ENCODE peak calls at places on chromosomes 2 and 18, in seven cellular contexts. One of them, this sample, is unnamed.

GRCh38 chr2:20506281-20506685 is 59.4 kb downstream of the RHOB start:
- DNase-seq in HCT116: no peak
- DNase-seq in Calu3: no peak
- DNase-seq in sigmoid colon: peak; percentile 43
- DNase-seq in upper lobe of right lung: no peak
- DNase-seq in HFFc6: peak; percentile 65
- DNase-seq in cardiac muscle cell: no peak
- DNase-seq in this sample: no peak

GRCh38 chr2:19043893-19044292 is 314.5 kb downstream of the OSR1 start:
- DNase-seq in HFFc6: no peak
- DNase-seq in sigmoid colon: no peak
- DNase-seq in cardiac muscle cell: no peak
- DNase-seq in Calu3: no peak
- DNase-seq in HCT116: no peak
- DNase-seq in upper lobe of right lung: no peak
- DNase-seq in this sample: no peak

GRCh38 chr2:231648579-231649174 is 56.0 kb downstream of the TEX44 start:
- DNase-seq in Calu3: peak; percentile 93
- DNase-seq in sigmoid colon: peak; percentile 83
- DNase-seq in HFFc6: peak; percentile 46
- DNase-seq in upper lobe of right lung: peak; percentile 91
- DNase-seq in HCT116: peak; percentile 78
- DNase-seq in cardiac muscle cell: peak; percentile 76
- DNase-seq in this sample: peak; percentile 81

GRCh38 chr2:26563686-26564085 is 77.5 kb downstream of the CIB4 start:
- DNase-seq in HCT116: no peak
- DNase-seq in cardiac muscle cell: no peak
- DNase-seq in Calu3: no peak
- DNase-seq in HFFc6: no peak
- DNase-seq in upper lobe of right lung: no peak
- DNase-seq in sigmoid colon: peak; percentile 12
- DNase-seq in this sample: no peak

GRCh38 chr2:112692914-112693313 is 27.9 kb upstream of the NT5DC4 start:
- DNase-seq in Calu3: no peak
- DNase-seq in HFFc6: no peak
- DNase-seq in upper lobe of right lung: no peak
- DNase-seq in sigmoid colon: peak; percentile 40
- DNase-seq in cardiac muscle cell: no peak
- DNase-seq in HCT116: no peak
- DNase-seq in this sample: peak; percentile 62

GRCh38 chr2:21395366-21395765 is 271.6 kb downstream of the TDRD15 start:
- DNase-seq in HFFc6: no peak
- DNase-seq in Calu3: no peak
- DNase-seq in HCT116: no peak
- DNase-seq in upper lobe of right lung: no peak
- DNase-seq in sigmoid colon: no peak
- DNase-seq in cardiac muscle cell: no peak
- DNase-seq in this sample: no peak

GRCh38 chr2:228446732-228447131 is 265.2 kb upstream of the SPHKAP start:
- DNase-seq in sigmoid colon: no peak
- DNase-seq in cardiac muscle cell: no peak
- DNase-seq in HCT116: no peak
- DNase-seq in HFFc6: no peak
- DNase-seq in upper lobe of right lung: no peak
- DNase-seq in Calu3: no peak
- DNase-seq in this sample: no peak

GRCh38 chr2:72744049-72744448 is 81.8 kb downstream of the EXOC6B start:
- DNase-seq in HCT116: no peak
- DNase-seq in HFFc6: peak; percentile 44
- DNase-seq in cardiac muscle cell: no peak
- DNase-seq in upper lobe of right lung: no peak
- DNase-seq in Calu3: no peak
- DNase-seq in sigmoid colon: no peak
- DNase-seq in this sample: no peak

GRCh38 chr2:28161466-28161865 is 231.2 kb upstream of the FOSL2 start:
- DNase-seq in HCT116: no peak
- DNase-seq in sigmoid colon: no peak
- DNase-seq in HFFc6: no peak
- DNase-seq in Calu3: no peak
- DNase-seq in cardiac muscle cell: no peak
- DNase-seq in upper lobe of right lung: no peak
- DNase-seq in this sample: no peak

GRCh38 chr2:173970421-173971042 is 5.4 kb upstream of the SP3 start:
- DNase-seq in sigmoid colon: no peak
- DNase-seq in cardiac muscle cell: no peak
- DNase-seq in HFFc6: no peak
- DNase-seq in HCT116: no peak
- DNase-seq in Calu3: no peak
- DNase-seq in upper lobe of right lung: no peak
- DNase-seq in this sample: no peak

GRCh38 chr2:152186257-152186656 is 10.7 kb upstream of the STAM2 start:
- DNase-seq in cardiac muscle cell: no peak
- DNase-seq in HCT116: no peak
- DNase-seq in Calu3: no peak
- DNase-seq in upper lobe of right lung: no peak
- DNase-seq in HFFc6: no peak
- DNase-seq in sigmoid colon: no peak
- DNase-seq in this sample: no peak

GRCh38 chr2:197251576-197251975 is 59.0 kb downstream of the ANKRD44 start:
- DNase-seq in cardiac muscle cell: no peak
- DNase-seq in Calu3: no peak
- DNase-seq in HCT116: no peak
- DNase-seq in sigmoid colon: no peak
- DNase-seq in HFFc6: no peak
- DNase-seq in upper lobe of right lung: no peak
- DNase-seq in this sample: no peak

GRCh38 chr2:135744761-135745314 is 3.2 kb downstream of the UBXN4 start:
- DNase-seq in HCT116: no peak
- DNase-seq in HFFc6: peak; percentile 17
- DNase-seq in cardiac muscle cell: peak; percentile 4
- DNase-seq in upper lobe of right lung: no peak
- DNase-seq in sigmoid colon: no peak
- DNase-seq in Calu3: peak; percentile 25
- DNase-seq in this sample: peak; percentile 55

GRCh38 chr2:96326990-96327820 is 2.1 kb downstream of the ITPRIPL1 start:
- DNase-seq in cardiac muscle cell: no peak
- DNase-seq in Calu3: no peak
- DNase-seq in sigmoid colon: no peak
- DNase-seq in HCT116: no peak
- DNase-seq in HFFc6: no peak
- DNase-seq in upper lobe of right lung: no peak
- DNase-seq in this sample: no peak

GRCh38 chr18:46346896-46347630 is 242.9 kb downstream of the HAUS1 start:
- DNase-seq in upper lobe of right lung: peak; percentile 63
- DNase-seq in sigmoid colon: peak; percentile 54
- DNase-seq in cardiac muscle cell: no peak
- DNase-seq in HCT116: no peak
- DNase-seq in Calu3: no peak
- DNase-seq in HFFc6: no peak
- DNase-seq in this sample: no peak

GRCh38 chr18:614980-615607 is 18.3 kb downstream of the CLUL1 start:
- DNase-seq in HCT116: no peak
- DNase-seq in cardiac muscle cell: no peak
- DNase-seq in HFFc6: no peak
- DNase-seq in upper lobe of right lung: no peak
- DNase-seq in Calu3: no peak
- DNase-seq in sigmoid colon: no peak
- DNase-seq in this sample: no peak

GRCh38 chr2:120875431-120875830 is 139.8 kb downstream of the GLI2 start:
- DNase-seq in upper lobe of right lung: no peak
- DNase-seq in cardiac muscle cell: no peak
- DNase-seq in sigmoid colon: no peak
- DNase-seq in Calu3: no peak
- DNase-seq in HFFc6: no peak
- DNase-seq in HCT116: no peak
- DNase-seq in this sample: no peak

GRCh38 chr2:36427790-36428243 is 72.2 kb downstream of the CRIM1 start:
- DNase-seq in Calu3: no peak
- DNase-seq in cardiac muscle cell: no peak
- DNase-seq in HFFc6: peak; percentile 57
- DNase-seq in HCT116: no peak
- DNase-seq in upper lobe of right lung: no peak
- DNase-seq in sigmoid colon: no peak
- DNase-seq in this sample: no peak

GRCh38 chr2:191714925-191715324 is 37.0 kb downstream of the NABP1 start:
- DNase-seq in HFFc6: no peak
- DNase-seq in HCT116: no peak
- DNase-seq in sigmoid colon: no peak
- DNase-seq in upper lobe of right lung: no peak
- DNase-seq in cardiac muscle cell: no peak
- DNase-seq in Calu3: no peak
- DNase-seq in this sample: no peak

GRCh38 chr2:64045938-64046337 is 26.7 kb upstream of the VPS54 start:
- DNase-seq in upper lobe of right lung: no peak
- DNase-seq in Calu3: no peak
- DNase-seq in cardiac muscle cell: no peak
- DNase-seq in HCT116: no peak
- DNase-seq in HFFc6: no peak
- DNase-seq in sigmoid colon: no peak
- DNase-seq in this sample: no peak

GRCh38 chr2:229230215-229230614 is 40.9 kb downstream of the PID1 start:
- DNase-seq in HCT116: no peak
- DNase-seq in HFFc6: no peak
- DNase-seq in Calu3: no peak
- DNase-seq in upper lobe of right lung: no peak
- DNase-seq in cardiac muscle cell: no peak
- DNase-seq in sigmoid colon: no peak
- DNase-seq in this sample: no peak

GRCh38 chr2:234189230-234189629 is 138.7 kb downstream of the SPP2 start:
- DNase-seq in cardiac muscle cell: no peak
- DNase-seq in sigmoid colon: no peak
- DNase-seq in upper lobe of right lung: no peak
- DNase-seq in HFFc6: no peak
- DNase-seq in Calu3: no peak
- DNase-seq in HCT116: no peak
- DNase-seq in this sample: no peak

DNA sequence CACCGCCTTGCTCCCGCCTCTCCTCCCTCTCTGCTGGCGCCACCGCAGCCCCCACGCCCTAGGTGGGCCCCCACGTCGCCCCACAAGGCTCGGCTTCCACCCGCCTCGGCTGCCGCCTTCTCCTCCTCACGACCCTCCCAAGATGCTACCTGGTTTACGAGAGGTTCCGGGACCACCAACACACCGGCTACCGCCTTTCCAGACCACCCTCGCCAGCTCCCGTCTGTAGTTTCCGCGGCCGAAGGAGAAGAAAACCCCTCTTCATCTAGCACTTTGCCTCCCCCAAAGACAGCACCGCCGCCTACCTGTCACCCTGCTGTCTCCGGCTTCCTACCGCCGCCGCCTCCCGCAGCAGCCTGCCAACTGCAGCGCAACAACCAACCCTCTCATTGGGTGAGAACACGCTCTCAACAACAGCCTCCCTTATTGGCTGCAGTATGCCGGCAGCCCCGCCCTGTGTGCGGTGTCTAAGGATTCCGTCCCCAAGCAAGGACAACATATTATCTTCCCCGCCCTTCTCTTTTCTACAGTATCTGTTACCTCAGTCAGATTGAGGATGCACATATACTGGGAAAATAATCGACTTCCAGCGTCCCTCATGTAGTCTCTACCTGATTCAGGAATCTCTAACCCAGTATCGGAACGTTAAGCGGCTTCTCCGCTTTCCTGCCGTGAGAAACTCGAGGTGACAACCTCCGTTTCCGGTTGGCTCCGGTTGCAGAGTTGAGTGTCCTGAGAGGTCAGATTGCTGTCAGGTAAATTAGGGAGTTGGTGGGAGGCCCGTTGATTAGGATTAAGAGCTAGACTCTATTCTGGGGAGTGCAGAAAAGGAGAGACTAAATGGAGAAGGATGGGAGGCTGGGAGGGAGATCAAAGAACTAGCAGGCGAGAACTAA is at the start of the genes HYCC2 and NDUFB3:
- DNase-seq in cardiac muscle cell: peak; percentile 94
- DNase-seq in upper lobe of right lung: peak; percentile 92
- DNase-seq in Calu3: peak; percentile 93
- DNase-seq in HFFc6: peak; percentile 92
- DNase-seq in sigmoid colon: peak; percentile 96
- DNase-seq in HCT116: peak; percentile 92
- DNase-seq in this sample: peak; percentile 95
- TF ChIP-seq CTCF in cardiac muscle cell: peak; percentile 16
- TF ChIP-seq CTCF in upper lobe of right lung: peak; percentile 27
- TF ChIP-seq CTCF in Calu3: peak; percentile 18
- TF ChIP-seq CTCF in HFFc6: peak; percentile 55
- TF ChIP-seq CTCF in sigmoid colon: no peak
- TF ChIP-seq CTCF in HCT116: no peak
- TF ChIP-seq CTCF in this sample: no peak

DNA sequence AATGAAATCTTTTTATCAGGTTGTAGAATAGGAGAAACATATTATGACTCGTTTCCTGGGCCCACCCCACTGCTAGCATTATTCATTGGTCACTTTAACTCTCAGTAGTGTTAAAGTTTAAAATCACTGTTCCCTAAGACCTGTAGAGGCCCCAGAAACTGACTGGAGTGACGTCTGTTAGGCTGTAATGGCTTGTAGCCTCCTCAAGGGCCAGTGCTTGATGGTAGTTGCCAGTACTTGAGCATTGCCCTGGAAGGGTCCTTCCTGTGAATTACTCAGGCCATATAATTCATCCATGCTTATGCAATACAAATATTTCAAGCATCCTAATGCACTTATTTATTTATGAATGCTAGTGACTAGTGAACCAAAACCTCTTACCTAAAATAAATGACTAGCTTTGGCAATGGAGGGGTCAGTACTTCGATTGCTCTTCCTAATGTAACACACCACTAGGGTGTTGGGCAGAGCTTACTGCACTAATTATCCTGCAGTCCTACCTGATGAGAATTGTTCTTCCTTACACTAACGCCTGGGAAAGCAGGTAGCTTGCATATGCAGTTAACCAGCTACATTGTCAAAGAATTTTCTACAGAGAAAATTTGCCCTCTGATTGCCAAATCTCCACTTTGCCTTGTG is 31.2 kb downstream of the ARHGAP25 start:
- DNase-seq in HCT116: no peak
- DNase-seq in sigmoid colon: no peak
- DNase-seq in upper lobe of right lung: no peak
- DNase-seq in Calu3: no peak
- DNase-seq in HFFc6: no peak
- DNase-seq in cardiac muscle cell: no peak
- DNase-seq in this sample: peak; percentile 57
- TF ChIP-seq CTCF in HCT116: no peak
- TF ChIP-seq CTCF in sigmoid colon: no peak
- TF ChIP-seq CTCF in upper lobe of right lung: no peak
- TF ChIP-seq CTCF in Calu3: no peak
- TF ChIP-seq CTCF in HFFc6: no peak
- TF ChIP-seq CTCF in cardiac muscle cell: no peak
- TF ChIP-seq CTCF in this sample: no peak

GRCh38 chr2:109662889-109663288 is 48.7 kb downstream of the SOWAHC start:
- DNase-seq in Calu3: no peak
- DNase-seq in cardiac muscle cell: no peak
- DNase-seq in HCT116: peak; percentile 6
- DNase-seq in upper lobe of right lung: no peak
- DNase-seq in sigmoid colon: no peak
- DNase-seq in HFFc6: no peak
- DNase-seq in this sample: no peak
- TF ChIP-seq CTCF in Calu3: no peak
- TF ChIP-seq CTCF in cardiac muscle cell: no peak
- TF ChIP-seq CTCF in HCT116: peak; percentile 41
- TF ChIP-seq CTCF in upper lobe of right lung: peak; percentile 21
- TF ChIP-seq CTCF in sigmoid colon: no peak
- TF ChIP-seq CTCF in HFFc6: peak; percentile 21
- TF ChIP-seq CTCF in this sample: no peak

GRCh38 chr18:25979358-25979727 is 111.1 kb downstream of the SS18 start:
- DNase-seq in upper lobe of right lung: no peak
- DNase-seq in cardiac muscle cell: no peak
- DNase-seq in sigmoid colon: no peak
- DNase-seq in Calu3: no peak
- DNase-seq in HFFc6: no peak
- DNase-seq in HCT116: no peak
- DNase-seq in this sample: no peak

GRCh38 chr18:25974630-25975077 is 115.8 kb downstream of the SS18 start:
- DNase-seq in HCT116: no peak
- DNase-seq in Calu3: no peak
- DNase-seq in cardiac muscle cell: no peak
- DNase-seq in HFFc6: no peak
- DNase-seq in sigmoid colon: no peak
- DNase-seq in upper lobe of right lung: no peak
- DNase-seq in this sample: no peak
- TF ChIP-seq CTCF in HCT116: no peak
- TF ChIP-seq CTCF in Calu3: no peak
- TF ChIP-seq CTCF in cardiac muscle cell: no peak
- TF ChIP-seq CTCF in HFFc6: no peak
- TF ChIP-seq CTCF in sigmoid colon: no peak
- TF ChIP-seq CTCF in upper lobe of right lung: no peak
- TF ChIP-seq CTCF in this sample: no peak

This sample was measured in activated CD8-positive, alpha-beta T cell treated with anti-CD3 and anti-CD28 coated beads for 36 hours.